ENCODE peak calls at places on chromosomes 2 and 18, in four cellular contexts. P is prostate gland, A is A549, E is body of pancreas. Y is an unnamed sample.

GRCh38 chr2:101012706-101013181 is 10.7 kb downstream of the RPL31 start:
- DNase-seq in A (peak), E (peak), P (peak), Y (no peak)

GRCh38 chr2:11410101-11410500 is 55.9 kb downstream of the E2F6 start:
- DNase-seq in P (no peak), A (no peak), E (no peak), Y (no peak)

GRCh38 chr2:234940527-234940926 is 11.3 kb upstream of the SH3BP4 start:
- DNase-seq in A (no peak), E (no peak), P (no peak), Y (no peak)

GRCh38 chr2:218006741-218007140 is 3.9 kb upstream of the TNS1 start:
- DNase-seq in A (peak), E (no peak), P (no peak), Y (no peak)

GRCh38 chr2:156309106-156309505 is 23.4 kb downstream of the NR4A2 start:
- DNase-seq in E (no peak), P (no peak), A (no peak), Y (no peak)

GRCh38 chr2:7953184-7953583 is 728.7 kb upstream of the ID2 start:
- DNase-seq in P (no peak), E (no peak), A (no peak), Y (no peak)

GRCh38 chr2:230723363-230723762 is 10.7 kb downstream of the CAB39 start:
- DNase-seq in E (no peak), A (no peak), P (no peak), Y (no peak)

GRCh38 chr2:111686994-111687393 is 197.0 kb downstream of the ANAPC1 start:
- DNase-seq in P (no peak), E (no peak), A (no peak), Y (no peak)

GRCh38 chr2:152611458-152612231 is 105.6 kb downstream of the PRPF40A start:
- DNase-seq in A (peak), E (peak), P (no peak), Y (no peak)

GRCh38 chr2:85769236-85769986 is 15.6 kb downstream of the ATOH8 start:
- DNase-seq in E (no peak), A (peak), P (no peak), Y (no peak)

GRCh38 chr2:128544321-128545037 is 225.8 kb upstream of the HS6ST1 start:
- DNase-seq in E (no peak), P (no peak), A (no peak), Y (peak)

GRCh38 chr2:230687498-230687897 is 25.1 kb upstream of the CAB39 start:
- DNase-seq in E (no peak), A (peak), P (no peak), Y (no peak)

GRCh38 chr2:231909631-231910030 is 16.6 kb downstream of the NPPC start:
- DNase-seq in P (no peak), E (no peak), A (no peak), Y (no peak)

GRCh38 chr2:178478102-178478441 is 328 bp downstream of the FKBP7 start:
- DNase-seq in E (peak), P (no peak), A (no peak), Y (no peak)

GRCh38 chr2:203427061-203427460 is 98.9 kb downstream of the ABI2 start:
- DNase-seq in P (no peak), A (peak), E (no peak), Y (no peak)

GRCh38 chr2:239150125-239151011 is 250.5 kb downstream of the HDAC4 start:
- DNase-seq in A (no peak), P (no peak), E (no peak), Y (peak)

GRCh38 chr2:127106998-127107621 is at the start of gene BIN1:
- DNase-seq in E (peak), P (peak), A (peak), Y (peak)

GRCh38 chr2:209933499-209934458 is 68.7 kb upstream of the RPE start:
- DNase-seq in A (no peak), P (peak), E (peak), Y (no peak)

GRCh38 chr2:207416936-207417718 is 112.6 kb upstream of the CREB1 start:
- DNase-seq in E (no peak), A (no peak), P (no peak), Y (no peak)

GRCh38 chr2:88597168-88597567 is 30.1 kb downstream of the EIF2AK3 start:
- DNase-seq in E (no peak), A (no peak), P (no peak), Y (no peak)

GRCh38 chr2:17104454-17104853 is 413.8 kb downstream of the RAD51AP2 start:
- DNase-seq in A (no peak), E (no peak), P (no peak), Y (no peak)

GRCh38 chr2:3487432-3487831 is 31.9 kb downstream of the ADI1 start:
- DNase-seq in P (no peak), E (no peak), A (no peak), Y (no peak)

GRCh38 chr18:74083071-74083954 is 64.3 kb downstream of the FBXO15 start:
- DNase-seq in P (no peak), E (no peak), A (no peak), Y (no peak)

GRCh38 chr2:151809073-151809383 is 19.2 kb downstream of the ARL5A start:
- DNase-seq in E (no peak), A (no peak), P (no peak), Y (no peak)

GRCh38 chr18:29644276-29644675 is 1398.3 kb downstream of the DSC3 start:
- DNase-seq in P (no peak), A (no peak), E (no peak), Y (no peak)

GRCh38 chr2:239169311-239170048 is 231.3 kb downstream of the HDAC4 start:
- DNase-seq in E (no peak), P (no peak), A (no peak), Y (peak)

GRCh38 chr2:161965994-161966393 is 108.0 kb downstream of the DPP4 start:
- DNase-seq in A (no peak), P (no peak), E (no peak), Y (no peak)

GRCh38 chr18:59021500-59021899 is 118.2 kb upstream of the SEC11C start:
- DNase-seq in E (no peak), P (no peak), A (no peak), Y (no peak)

GRCh38 chr2:17643031-17643615 is 102.6 kb downstream of the VSNL1 start:
- DNase-seq in E (peak), A (peak), P (no peak), Y (peak)

GRCh38 chr2:64646007-64646880 is 7.5 kb downstream of the SERTAD2 start:
- DNase-seq in A (peak), P (peak), E (peak), Y (peak)
- TF ChIP-seq POLR2A in A (no peak), P (no peak), E (no peak), Y (no peak)

DNA sequence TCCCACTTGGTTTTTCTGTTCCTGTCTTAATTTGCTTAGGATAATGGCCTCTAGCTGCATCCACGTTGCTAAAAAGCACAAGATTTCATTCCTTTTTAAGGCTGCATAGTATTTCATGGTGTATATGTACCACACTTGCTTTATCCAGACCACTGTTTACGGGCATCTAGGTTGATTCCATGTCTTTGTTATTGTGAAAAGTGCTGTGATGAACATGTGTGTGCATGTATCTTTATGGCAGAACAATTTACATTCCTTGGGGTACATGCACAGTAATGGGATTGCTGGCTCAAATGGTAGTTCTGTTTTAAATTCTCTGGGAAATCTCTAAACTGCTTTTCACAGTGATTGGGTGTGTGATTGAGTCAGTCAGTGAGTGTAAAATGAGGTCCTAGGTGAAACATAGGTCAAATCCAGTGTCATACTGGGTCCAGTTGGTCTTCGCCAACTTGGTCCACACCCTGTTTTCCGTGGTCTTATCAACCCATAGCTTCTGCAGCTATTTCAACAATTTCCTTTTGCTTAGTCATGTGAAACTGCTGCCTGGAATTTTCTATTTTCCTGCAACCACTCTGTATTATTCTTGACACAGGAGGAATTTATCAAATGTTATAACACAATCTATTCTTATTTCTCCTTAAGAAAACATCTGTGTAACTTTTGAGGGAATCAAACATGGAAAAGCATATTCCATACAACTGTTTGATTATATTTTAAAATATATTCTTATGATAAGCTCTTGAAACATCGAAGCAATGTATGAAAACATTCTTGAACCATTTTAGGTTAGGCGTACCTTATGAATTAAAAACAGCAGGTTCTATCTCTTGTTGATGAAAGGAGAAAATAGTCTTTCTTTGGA is 82.9 kb downstream of the ADCYAP1 start:
- DNase-seq in P (no peak), E (no peak), A (peak), Y (no peak)
- TF ChIP-seq POLR2A in P (no peak), E (no peak), A (no peak), Y (no peak)

GRCh38 chr2:169572821-169573159 is 875 bp downstream of the FASTKD1 start:
- DNase-seq in E (no peak), A (no peak), P (no peak), Y (no peak)

GRCh38 chr2:169571571-169571970 is 2.1 kb downstream of the FASTKD1 start:
- DNase-seq in P (no peak), A (no peak), E (no peak), Y (no peak)

GRCh38 chr2:169572189-169572588 is 1.5 kb downstream of the FASTKD1 start:
- DNase-seq in E (no peak), P (no peak), A (no peak), Y (no peak)

GRCh38 chr2:169573974-169574299 is 272 bp upstream of the FASTKD1 start:
- DNase-seq in E (no peak), A (no peak), P (no peak), Y (no peak)

DNA sequence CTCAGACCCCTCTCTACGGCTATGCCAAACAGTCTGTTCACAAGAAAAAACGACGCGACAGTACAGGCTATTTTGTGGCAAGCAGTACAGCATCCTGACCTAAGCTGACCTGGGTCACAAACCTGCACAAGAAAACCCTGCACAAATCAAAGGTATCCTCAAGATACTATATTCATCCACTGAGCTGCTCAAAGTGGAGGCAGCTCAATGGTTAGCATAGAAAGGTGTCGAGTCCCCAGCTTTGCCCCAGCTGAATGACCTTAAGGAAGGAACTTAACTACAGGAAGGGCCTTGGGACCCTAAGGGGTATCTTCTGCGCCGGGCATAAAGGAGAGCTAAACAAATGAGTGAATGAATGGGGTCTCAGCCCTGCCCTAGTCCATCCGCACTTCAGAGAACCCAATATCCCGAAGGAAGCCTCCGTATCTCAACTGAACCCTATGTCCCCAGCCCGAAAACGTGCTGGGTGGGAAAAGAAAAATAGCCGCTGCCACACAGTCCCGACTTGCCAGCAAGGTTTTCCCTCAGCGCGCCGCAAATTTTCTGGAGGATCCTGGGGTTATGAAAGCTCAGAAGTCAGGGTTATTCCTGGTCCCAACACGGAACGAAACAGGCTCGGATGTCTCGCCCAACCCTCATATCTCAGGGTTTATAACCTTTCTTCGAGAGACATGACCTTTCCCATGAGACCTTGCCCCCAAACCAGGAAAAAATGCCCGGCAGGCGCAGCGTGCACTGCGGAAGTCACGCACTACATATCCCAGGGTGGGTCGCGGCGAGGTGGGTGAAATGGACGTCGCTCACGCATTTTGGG is at the start of gene FASTKD1:
- DNase-seq in A (peak), E (peak), P (peak), Y (peak)
- TF ChIP-seq POLR2A in A (peak), E (no peak), P (no peak), Y (peak)

GRCh38 chr2:171159326-171160118 is 1.2 kb downstream of the TLK1 start:
- DNase-seq in A (peak), P (peak), E (peak), Y (peak)
- TF ChIP-seq POLR2A in A (peak), P (peak), E (no peak), Y (no peak)

GRCh38 chr18:57149031-57149430 is 2.1 kb downstream of the BOD1L2 start:
- DNase-seq in E (no peak), P (no peak), A (no peak), Y (no peak)
- TF ChIP-seq POLR2A in E (no peak), P (no peak), A (no peak), Y (no peak)

Y was measured in Peyer's patch.